ENCODE peak calls at places on chromosomes 7 and 10, in six cellular contexts. X is OCI-LY7, I is neuronal stem cell, Z is ovary, G is GM23248, B is cardiac muscle cell. F is an unnamed sample. For H3K4me1 and H3K36me3, the result is how much of the 10 kb centered on the place peaks cover.

GRCh38 chr7:134593530-134594392 is 44.9 kb downstream of the AKR1B15 start:
- DNase-seq in X (no peak), I (no peak), Z (peak), G (peak), B (peak), F (peak)

GRCh38 chr7:135659159-135659837 is 3.0 kb upstream of the STMP1 start:
- DNase-seq in X (no peak), I (no peak), Z (no peak), G (no peak), B (no peak), F (no peak)

GRCh38 chr7:47088329-47089067 is 493.4 kb downstream of the TNS3 start:
- DNase-seq in X (peak), I (peak), Z (peak), G (peak), B (peak), F (peak)

GRCh38 chr10:92757066-92757716 is 67.4 kb downstream of the HHEX start:
- DNase-seq in X (peak), I (no peak), Z (peak), G (peak), B (peak), F (peak)

GRCh38 chr7:11224535-11224934 is 250.9 kb downstream of the PHF14 start:
- DNase-seq in X (no peak), I (no peak), Z (no peak), G (no peak), B (no peak), F (no peak)

GRCh38 chr7:93958216-93958615 is 36.7 kb downstream of the GNG11 start:
- DNase-seq in X (no peak), I (no peak), Z (no peak), G (peak), B (no peak), F (no peak)

GRCh38 chr10:89100680-89101079 is 106.4 kb downstream of the CH25H start:
- DNase-seq in X (no peak), I (no peak), Z (no peak), G (peak), B (no peak), F (no peak)

GRCh38 chr7:127940365-127941160 is 90.7 kb downstream of the LRRC4 start:
- DNase-seq in X (no peak), I (no peak), Z (no peak), G (peak), B (no peak), F (no peak)

GRCh38 chr7:17991866-17992648 is 35.6 kb downstream of the PRPS1L1 start:
- DNase-seq in X (peak), I (no peak), Z (no peak), G (peak), B (peak), F (no peak)

GRCh38 chr7:118575393-118575948 is 351.0 kb downstream of the ANKRD7 start:
- DNase-seq in X (no peak), I (no peak), Z (no peak), G (no peak), B (no peak), F (no peak)

GRCh38 chr7:130814753-130815152 is 80.7 kb upstream of the KLF14 start:
- DNase-seq in X (peak), I (no peak), Z (no peak), G (peak), B (no peak), F (no peak)

GRCh38 chr7:108420482-108420908 is 35.7 kb downstream of the NRCAM start:
- DNase-seq in X (no peak), I (no peak), Z (no peak), G (no peak), B (no peak), F (no peak)

GRCh38 chr7:108424013-108424412 is 32.2 kb downstream of the NRCAM start:
- DNase-seq in X (no peak), I (no peak), Z (no peak), G (no peak), B (no peak), F (no peak)

GRCh38 chr7:108419961-108420360 is 36.3 kb downstream of the NRCAM start:
- DNase-seq in X (no peak), I (no peak), Z (no peak), G (no peak), B (no peak), F (no peak)

GRCh38 chr7:108423089-108423989 is 32.9 kb downstream of the NRCAM start:
- DNase-seq in X (no peak), I (no peak), Z (no peak), G (no peak), B (no peak), F (no peak)

GRCh38 chr7:108421720-108422331 is 34.4 kb downstream of the NRCAM start:
- DNase-seq in X (no peak), I (no peak), Z (no peak), G (no peak), B (no peak), F (no peak)
- H3K4me1 ChIP-seq in X (under half), I (under half), Z (under half), G (under half), B (under half), F (under half)

GRCh38 chr7:39702133-39702532 is 78.8 kb downstream of the RALA start:
- DNase-seq in X (no peak), I (no peak), Z (no peak), G (no peak), B (no peak), F (no peak)
- H3K36me3 ChIP-seq in X (under half), I (under half), Z (under half), G (under half), B (under half), F (under half)

GRCh38 chr7:44225566-44226395 is 25.0 kb downstream of the YKT6 start:
- DNase-seq in X (no peak), I (no peak), Z (no peak), G (peak), B (no peak), F (no peak)
- H3K4me1 ChIP-seq in X (under half), I (under half), Z (under half), G (under half), B (under half), F (under half)

GRCh38 chr10:119045561-119045960 is 16.0 kb downstream of the NANOS1 start:
- DNase-seq in X (no peak), I (no peak), Z (no peak), G (no peak), B (no peak), F (no peak)
- H3K36me3 ChIP-seq in X (half or more), I (under half), Z (under half), G (half or more), B (half or more), F (half or more)

GRCh38 chr10:132402781-132403241 is 5.8 kb downstream of the PWWP2B start:
- DNase-seq in X (no peak), I (no peak), Z (peak), G (no peak), B (no peak), F (peak)

GRCh38 chr10:132404911-132405462 is 8.0 kb downstream of the PWWP2B start:
- DNase-seq in X (no peak), I (no peak), Z (no peak), G (no peak), B (no peak), F (no peak)

GRCh38 chr10:132404169-132404880 is 7.3 kb downstream of the PWWP2B start:
- DNase-seq in X (no peak), I (no peak), Z (peak), G (no peak), B (no peak), F (peak)

GRCh38 chr10:132405463-132405991 is 8.5 kb downstream of the PWWP2B start:
- DNase-seq in X (no peak), I (no peak), Z (no peak), G (no peak), B (no peak), F (no peak)

GRCh38 chr10:132403511-132404168 is 6.6 kb downstream of the PWWP2B start:
- DNase-seq in X (no peak), I (no peak), Z (peak), G (no peak), B (no peak), F (no peak)
- H3K4me1 ChIP-seq in X (under half), I (under half), Z (under half), G (under half), B (under half), F (under half)

F was measured in right lobe of liver.